ENCODE peak calls at places on chromosomes 6 and 20, in four cellular contexts. H, C, G and S are unnamed samples.

GRCh38 chr20:3553663-3554062 is 82.8 kb downstream of the ATRN start:
- DNase-seq in G (no peak), H (no peak), C (no peak), S (no peak)

GRCh38 chr6:41286544-41287346 is at the start of gene TREM1:
- DNase-seq in H (peak), G (no peak), C (no peak), S (peak)

GRCh38 chr20:44600758-44601562 is 18.6 kb downstream of the PKIG start:
- DNase-seq in H (peak), C (no peak), G (no peak), S (no peak)

GRCh38 chr6:170523256-170524187 is 29.6 kb downstream of the PSMB1 start:
- DNase-seq in G (no peak), C (no peak), H (no peak), S (no peak)

GRCh38 chr6:111361648-111362047 is 121.4 kb downstream of the REV3L start:
- DNase-seq in C (peak), H (peak), G (no peak), S (peak)

GRCh38 chr6:75204222-75204958 is 1.5 kb downstream of the COL12A1 start:
- DNase-seq in H (peak), G (peak), C (no peak), S (peak)

GRCh38 chr6:152135755-152136448 is 328.4 kb downstream of the ESR1 start:
- DNase-seq in G (no peak), H (no peak), C (no peak), S (no peak)

GRCh38 chr6:125839471-125839870 is 48.7 kb downstream of the NCOA7 start:
- DNase-seq in C (no peak), G (no peak), H (no peak), S (no peak)

GRCh38 chr20:64211874-64212658 is 43.5 kb upstream of the PCMTD2 start:
- DNase-seq in H (no peak), G (no peak), C (no peak), S (no peak)

GRCh38 chr6:53837875-53838806 is 43.3 kb downstream of the LRRC1 start:
- DNase-seq in C (no peak), G (no peak), H (no peak), S (no peak)

GRCh38 chr6:73006161-73006560 is 219.1 kb downstream of the KHDC1L start:
- DNase-seq in G (no peak), H (no peak), C (no peak), S (peak)

GRCh38 chr6:150299873-150300485 is 68.8 kb upstream of the IYD start:
- DNase-seq in G (no peak), C (no peak), H (no peak), S (no peak)

GRCh38 chr20:37827605-37828004 is 75.3 kb upstream of the VSTM2L start:
- DNase-seq in H (no peak), C (no peak), G (no peak), S (no peak)

GRCh38 chr6:35919827-35920751 is 809 bp downstream of the SRPK1 start:
- DNase-seq in G (peak), C (peak), H (peak), S (peak)

GRCh38 chr6:142443102-142443501 is 141.3 kb downstream of the ADGRG6 start:
- DNase-seq in G (no peak), C (no peak), H (no peak), S (no peak)

GRCh38 chr6:14681699-14682487 is 564.0 kb upstream of the JARID2 start:
- DNase-seq in C (no peak), G (no peak), H (peak), S (no peak)

GRCh38 chr20:58753929-58754551 is 61.4 kb downstream of the NPEPL1 start:
- DNase-seq in H (no peak), C (no peak), G (peak), S (no peak)

GRCh38 chr6:156779206-156780116 is 2.3 kb downstream of the ARID1B start:
- DNase-seq in C (peak), G (peak), H (no peak), S (peak)
- TF ChIP-seq CTCF in C (no peak), G (no peak), H (no peak), S (no peak)

GRCh38 chr6:166366921-166367320 is 15.8 kb downstream of the MPC1 start:
- DNase-seq in G (no peak), C (no peak), H (no peak), S (no peak)

GRCh38 chr6:166375013-166375412 is 7.7 kb downstream of the MPC1 start:
- DNase-seq in H (peak), C (no peak), G (no peak), S (peak)

GRCh38 chr6:166369741-166370140 is 13.0 kb downstream of the MPC1 start:
- DNase-seq in H (no peak), G (no peak), C (no peak), S (no peak)

GRCh38 chr6:166365806-166366205 is 16.9 kb downstream of the MPC1 start:
- DNase-seq in H (no peak), G (no peak), C (no peak), S (no peak)

GRCh38 chr6:166370489-166370888 is 12.3 kb downstream of the MPC1 start:
- DNase-seq in C (no peak), H (no peak), G (no peak), S (no peak)
- H3K4me3 ChIP-seq in C (no peak), H (no peak), G (no peak), S (no peak)

GRCh38 chr20:46348972-46349741 is 40.9 kb upstream of the CDH22 start:
- DNase-seq in C (peak), G (peak), H (peak), S (peak)

GRCh38 chr20:46347831-46348230 is 39.5 kb upstream of the CDH22 start:
- DNase-seq in G (no peak), C (no peak), H (no peak), S (no peak)

GRCh38 chr20:46349742-46350056 is 41.4 kb upstream of the CDH22 start:
- DNase-seq in G (peak), C (peak), H (no peak), S (no peak)

GRCh38 chr20:46346770-46347169 is 38.5 kb upstream of the CDH22 start:
- DNase-seq in G (no peak), C (no peak), H (no peak), S (no peak)

DNA sequence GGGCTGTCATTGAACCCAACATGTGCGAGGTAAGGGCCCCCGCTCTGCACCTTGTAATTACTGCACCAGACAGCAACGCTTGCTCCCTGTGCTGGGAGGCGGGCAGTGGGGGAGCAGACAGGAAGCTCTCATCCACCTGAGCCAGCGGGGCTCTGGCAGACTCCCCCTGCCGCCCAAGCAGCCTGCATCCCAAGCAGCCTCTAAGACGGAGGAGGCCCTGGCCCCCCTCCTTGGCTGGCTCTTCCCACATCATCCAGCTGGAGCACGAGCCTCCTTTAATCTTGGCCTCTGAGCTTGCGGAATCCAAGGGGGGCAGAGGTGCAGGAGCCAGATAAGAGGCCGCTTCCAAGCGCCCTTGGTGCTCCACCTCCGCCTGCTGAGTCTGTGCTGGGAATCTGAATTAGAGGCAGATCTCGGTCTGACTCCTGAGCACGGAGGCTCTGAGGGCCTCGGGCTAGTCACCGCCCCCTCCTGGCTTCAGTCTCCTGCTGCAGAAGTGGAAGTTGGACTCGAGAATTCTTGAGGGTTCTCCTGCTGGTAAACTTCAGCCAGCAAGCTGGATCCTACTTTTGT is 40.0 kb upstream of the CDH22 start:
- DNase-seq in H (peak), G (no peak), C (no peak), S (no peak)
- TF ChIP-seq CTCF in H (no peak), G (no peak), C (no peak), S (no peak)

GRCh38 chr6:31826793-31827285 is 699 bp upstream of the HSPA1B start:
- DNase-seq in H (peak), G (peak), C (no peak), S (peak)

GRCh38 chr6:31822038-31822821 is 5.3 kb upstream of the HSPA1B start:
- DNase-seq in G (peak), H (peak), C (peak), S (peak)

GRCh38 chr6:31827286-31828079 is at the start of gene HSPA1B:
- DNase-seq in C (peak), H (peak), G (peak), S (peak)

GRCh38 chr6:31821301-31822037 is 6.1 kb upstream of the HSPA1B start:
- DNase-seq in C (peak), H (peak), G (peak), S (peak)

DNA sequence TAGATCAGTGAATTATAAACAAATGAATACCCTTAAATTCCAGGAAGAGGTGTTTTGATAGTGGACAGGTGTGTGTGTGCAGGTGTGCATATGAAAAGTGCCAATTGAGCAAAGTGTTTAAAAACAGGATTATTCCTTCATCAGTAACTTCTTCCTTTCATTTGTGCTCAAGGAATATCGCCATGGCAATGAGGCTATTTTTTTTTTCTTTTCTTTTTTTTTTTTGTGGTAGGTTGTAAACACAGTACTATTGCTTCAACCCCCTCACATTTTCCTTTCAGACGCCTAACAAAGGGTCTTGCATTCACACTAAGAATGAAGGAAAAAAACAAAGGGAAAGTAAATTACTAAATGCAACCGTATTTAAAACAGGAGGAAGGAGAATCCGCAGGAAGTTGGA is 2.0 kb upstream of the HSPA1B start:
- DNase-seq in G (no peak), C (no peak), H (no peak), S (no peak)
- H3K4me3 ChIP-seq in G (no peak), C (no peak), H (no peak), S (peak)

DNA sequence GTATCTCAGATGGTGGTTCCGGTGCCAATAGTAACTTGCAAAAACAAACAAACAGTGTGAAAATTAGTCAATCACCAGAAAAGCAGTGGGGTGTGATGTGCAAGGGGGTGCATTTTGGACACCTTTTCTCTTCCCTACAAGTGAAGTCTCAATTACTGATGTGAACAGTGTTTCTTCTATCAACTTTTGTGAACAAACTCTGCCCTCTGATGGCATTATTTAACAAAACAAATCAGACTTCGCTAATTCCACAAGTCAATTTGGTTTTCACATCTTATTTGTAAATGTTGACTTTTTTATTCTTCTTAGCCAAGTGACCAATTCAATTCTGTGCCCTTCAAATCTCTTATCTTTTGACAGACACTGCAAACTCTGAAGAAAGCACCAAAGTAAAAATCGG is 212.2 kb downstream of the UST start:
- DNase-seq in H (peak), G (no peak), C (no peak), S (peak)
- TF ChIP-seq CTCF in H (no peak), G (no peak), C (peak), S (no peak)

DNA sequence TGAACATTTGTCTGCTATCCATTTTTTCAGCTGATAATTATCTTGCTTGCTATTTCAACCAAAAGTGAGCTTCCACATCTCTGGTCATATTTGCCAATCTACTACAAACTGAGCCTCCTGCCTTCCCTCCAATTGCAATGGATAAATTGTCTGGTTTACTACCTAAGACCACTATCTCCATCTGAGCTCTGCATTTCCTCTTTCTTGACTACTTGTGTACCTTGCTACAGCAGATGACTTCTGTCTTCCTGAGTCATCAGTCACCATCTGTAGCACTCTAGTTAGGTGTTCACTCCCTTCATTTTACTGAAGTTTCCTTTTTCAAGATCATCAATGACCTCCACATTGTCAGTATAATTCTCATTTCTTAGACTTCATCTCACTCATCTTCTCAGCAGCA is 33.5 kb upstream of the PHIP start:
- DNase-seq in G (no peak), C (no peak), H (no peak), S (no peak)
- H3K4me3 ChIP-seq in G (no peak), C (no peak), H (no peak), S (no peak)

DNA sequence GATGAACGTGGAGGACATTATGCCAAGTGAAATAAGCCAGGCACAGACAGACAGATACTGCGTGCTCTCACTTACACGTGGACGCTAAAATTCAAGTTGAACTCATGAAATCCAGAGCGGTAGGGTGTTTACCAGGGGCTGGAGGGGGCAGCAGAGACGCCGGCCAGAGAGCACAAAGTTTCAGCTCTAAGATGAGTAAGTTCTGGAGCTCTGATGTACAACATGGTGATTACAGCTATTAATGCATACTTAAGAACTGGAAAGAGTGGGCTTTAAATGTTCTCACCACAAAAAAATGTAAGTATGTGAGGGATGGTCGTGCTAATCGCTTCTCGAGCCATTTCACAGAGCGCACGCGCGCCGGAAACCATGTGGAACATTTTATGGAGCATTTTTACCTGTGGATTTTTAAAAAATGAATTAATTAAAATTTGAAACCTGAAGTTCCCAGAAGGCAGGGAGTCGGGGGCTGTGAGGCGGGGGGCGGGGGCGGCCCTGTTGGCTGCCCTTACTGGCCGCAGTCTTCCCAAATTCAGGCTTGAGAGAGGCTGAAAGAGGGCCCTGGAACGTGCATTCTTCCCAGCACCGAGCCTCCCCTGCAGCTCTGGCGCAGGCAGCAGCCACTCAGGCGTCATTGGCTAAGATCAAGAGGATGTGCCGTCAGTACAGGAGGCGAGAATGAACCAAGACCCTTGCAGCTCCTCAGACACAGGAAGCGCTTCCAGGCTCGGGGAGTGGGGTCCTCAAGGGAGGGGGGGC is 8.6 kb upstream of the SLCO4A1 start:
- DNase-seq in H (peak), G (no peak), C (no peak), S (no peak)
- TF ChIP-seq CTCF in H (no peak), G (no peak), C (no peak), S (no peak)

GRCh38 chr6:11772109-11772830 is 6.3 kb downstream of the ADTRP start:
- DNase-seq in C (no peak), H (peak), G (no peak), S (peak)

GRCh38 chr6:11771473-11772048 is 7.0 kb downstream of the ADTRP start:
- DNase-seq in G (no peak), C (no peak), H (peak), S (peak)

GRCh38 chr6:11769816-11770545 is 8.6 kb downstream of the ADTRP start:
- DNase-seq in H (no peak), G (no peak), C (no peak), S (peak)

GRCh38 chr6:11769244-11769643 is 9.4 kb downstream of the ADTRP start:
- DNase-seq in C (no peak), H (peak), G (no peak), S (peak)

GRCh38 chr6:11770546-11771466 is 7.8 kb downstream of the ADTRP start:
- DNase-seq in G (peak), H (peak), C (no peak), S (peak)
- H3K4me3 ChIP-seq in G (no peak), H (no peak), C (no peak), S (peak)

GRCh38 chr6:107809966-107810365 is 14.1 kb downstream of the SCML4 start:
- DNase-seq in G (no peak), C (no peak), H (no peak), S (no peak)

GRCh38 chr6:107803957-107804356 is 20.2 kb downstream of the SCML4 start:
- DNase-seq in G (no peak), C (no peak), H (no peak), S (no peak)

GRCh38 chr6:107805504-107805903 is 18.6 kb downstream of the SCML4 start:
- DNase-seq in C (no peak), H (no peak), G (no peak), S (no peak)

GRCh38 chr6:107806675-107807074 is 17.4 kb downstream of the SCML4 start:
- DNase-seq in H (no peak), C (no peak), G (no peak), S (no peak)

DNA sequence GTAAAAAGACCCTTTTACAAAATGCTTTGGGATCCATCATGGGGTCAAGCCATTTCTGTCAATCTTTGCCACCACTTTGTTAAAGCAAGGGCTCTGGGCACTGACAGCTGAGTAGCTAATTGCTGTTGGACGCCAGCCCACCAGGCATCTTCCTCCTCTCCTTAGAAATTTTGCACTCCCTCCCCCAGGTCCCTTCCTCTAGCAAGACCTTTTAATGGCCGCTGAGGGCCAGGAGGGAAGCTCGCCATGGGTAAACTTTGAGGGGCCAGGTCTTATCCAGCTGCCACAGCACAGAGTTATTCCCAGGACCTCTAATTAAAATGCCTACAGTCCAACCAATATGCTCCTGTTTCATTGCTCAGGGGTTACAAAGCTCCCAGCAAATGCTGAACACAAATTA is 16.9 kb downstream of the SCML4 start:
- DNase-seq in C (no peak), G (no peak), H (no peak), S (no peak)
- TF ChIP-seq CTCF in C (no peak), G (no peak), H (no peak), S (no peak)